ENCODE peak calls at places on chromosomes 13 and 19, in nine cellular contexts. B is naive B cell; L is GM23338; O is HEK293T; Y is activated CD4-positive, alpha-beta T cell treated with anti-CD3 and anti-CD28 coated beads for 36 hours; X is DMS153; D is cardiac muscle cell; H is Calu3; V is heart right ventricle. K is an unnamed sample.
A peak's percentile ranks its signal among the peaks of the same experiment; 100 is the strongest.

GRCh38 chr13:37540228-37540627 is 58.3 kb downstream of the POSTN start:
- DNase-seq in D (no peak), X (no peak), O (no peak), Y (no peak), L (no peak), B (no peak), V (no peak), H (no peak), K (no peak)

GRCh38 chr19:35216833-35217707 is 11.5 kb downstream of the FAM187B start:
- DNase-seq in Y (peak; percentile 71), H (peak; percentile 66), D (no peak), X (no peak), L (peak; percentile 60), O (no peak), V (no peak), B (no peak), K (peak; percentile 11)

GRCh38 chr13:80134360-80134759 is 206.6 kb downstream of the SPRY2 start:
- DNase-seq in H (no peak), O (no peak), L (no peak), Y (no peak), D (no peak), X (no peak), V (no peak), B (no peak), K (no peak)

GRCh38 chr13:44403720-44404063 is 30.1 kb downstream of the SERP2 start:
- DNase-seq in X (no peak), O (no peak), Y (no peak), H (no peak), V (no peak), B (no peak), D (no peak), L (peak; percentile 35), K (no peak)

GRCh38 chr19:6271251-6271650 is 8.5 kb downstream of the MLLT1 start:
- DNase-seq in L (peak; percentile 62), D (peak; percentile 49), X (no peak), Y (no peak), V (no peak), B (no peak), H (no peak), O (peak; percentile 12), K (no peak)

GRCh38 chr19:50833117-50833801 is at the start of gene KLK15:
- DNase-seq in L (no peak), X (no peak), B (no peak), H (no peak), V (no peak), O (no peak), Y (no peak), D (no peak), K (no peak)

GRCh38 chr19:1262687-1263123 is 6.4 kb upstream of the CIRBP start:
- DNase-seq in L (peak; percentile 64), H (no peak), B (no peak), V (no peak), X (no peak), Y (no peak), D (no peak), O (no peak), K (no peak)

GRCh38 chr13:95624020-95624419 is 20.5 kb downstream of the DZIP1 start:
- DNase-seq in D (peak; percentile 71), H (no peak), O (peak; percentile 46), V (no peak), L (peak; percentile 90), Y (peak; percentile 32), X (no peak), B (no peak), K (no peak)

GRCh38 chr19:6970478-6970877 is 50.8 kb downstream of the MBD3L2B start:
- DNase-seq in L (no peak), H (no peak), X (no peak), Y (peak; percentile 28), O (peak; percentile 23), B (no peak), V (no peak), D (no peak), K (no peak)

GRCh38 chr19:2719232-2719735 is 1.9 kb downstream of the DIRAS1 start:
- DNase-seq in X (no peak), L (peak; percentile 23), B (no peak), Y (no peak), D (no peak), O (no peak), H (no peak), V (no peak), K (no peak)

GRCh38 chr19:5832527-5833216 is 6.8 kb downstream of the FUT6 start:
- DNase-seq in L (no peak), X (no peak), B (no peak), Y (no peak), H (no peak), D (no peak), O (no peak), V (no peak), K (no peak)

GRCh38 chr13:109647046-109647445 is 139.3 kb downstream of the IRS2 start:
- DNase-seq in L (no peak), Y (no peak), B (no peak), X (no peak), H (peak; percentile 42), V (no peak), O (no peak), D (no peak), K (no peak)

GRCh38 chr19:19211499-19212432 is at the start of gene NCAN:
- DNase-seq in X (no peak), D (peak; percentile 65), L (peak; percentile 84), V (no peak), O (peak; percentile 70), H (no peak), Y (no peak), B (no peak), K (no peak)

GRCh38 chr19:10142701-10143375 is 23.1 kb upstream of the EIF3G start:
- DNase-seq in H (no peak), B (no peak), O (no peak), L (no peak), D (no peak), X (no peak), V (no peak), Y (peak; percentile 45), K (no peak)

GRCh38 chr13:99316657-99317244 is 9.6 kb upstream of the GPR183 start:
- DNase-seq in Y (no peak), D (no peak), L (no peak), X (peak; percentile 44), H (no peak), O (no peak), V (no peak), B (no peak), K (peak; percentile 83)

GRCh38 chr19:10936661-10937084 is 8.1 kb downstream of the TIMM29 start:
- DNase-seq in X (peak; percentile 81), V (no peak), H (peak; percentile 47), D (peak; percentile 92), B (peak; percentile 51), O (peak; percentile 79), Y (peak; percentile 49), L (peak; percentile 96), K (peak; percentile 77)

GRCh38 chr19:48965806-48966540 is 864 bp downstream of the FTL start:
- DNase-seq in Y (peak; percentile 95), D (peak; percentile 91), X (peak; percentile 72), O (peak; percentile 73), B (peak; percentile 85), H (peak; percentile 87), L (peak; percentile 93), V (peak; percentile 86), K (peak; percentile 77)

GRCh38 chr19:13483215-13483614 is 23.1 kb downstream of the CACNA1A start:
- DNase-seq in Y (no peak), D (no peak), B (no peak), X (no peak), O (no peak), H (no peak), V (no peak), L (no peak), K (no peak)

GRCh38 chr13:98295371-98295770 is 118.3 kb upstream of the RNF113B start:
- DNase-seq in H (no peak), X (no peak), L (no peak), V (no peak), Y (no peak), O (no peak), B (no peak), D (no peak), K (no peak)

GRCh38 chr19:6378036-6378435 is 2.3 kb upstream of the PSPN start:
- DNase-seq in X (no peak), L (peak; percentile 44), H (no peak), D (no peak), Y (no peak), V (no peak), O (no peak), B (no peak), K (no peak)

GRCh38 chr13:48043789-48044503 is 6.4 kb downstream of the NUDT15 start:
- DNase-seq in L (no peak), X (no peak), O (no peak), D (no peak), Y (no peak), B (no peak), V (no peak), H (no peak), K (no peak)

GRCh38 chr19:55552620-55553019 is 7.3 kb upstream of the SBK3 start:
- DNase-seq in L (no peak), Y (no peak), B (no peak), H (no peak), D (no peak), O (no peak), X (no peak), V (no peak), K (no peak)

GRCh38 chr13:30031488-30031887 is 181.1 kb upstream of the UBL3 start:
- DNase-seq in X (no peak), H (no peak), L (no peak), O (no peak), Y (no peak), V (no peak), B (no peak), D (no peak), K (no peak)